ENCODE peak calls at places on chromosomes 16 and 17, in ten cellular contexts. M, S, P, I, T, F, V, G, W and A are unnamed samples.

GRCh38 chr17:74045608-74046007 is 157.9 kb upstream of the RPL38 start:
- DNase-seq in F (no peak), M (no peak), T (no peak), P (peak; percentile 12), S (no peak), V (no peak), W (no peak), I (no peak), G (no peak), A (no peak)

GRCh38 chr17:64178011-64178825 is 48.3 kb upstream of the ERN1 start:
- DNase-seq in S (no peak), V (peak; percentile 49), W (no peak), M (no peak), T (no peak), G (no peak), I (no peak), P (no peak), F (no peak), A (no peak)

GRCh38 chr16:27698746-27699145 is 148.8 kb downstream of the KATNIP start:
- DNase-seq in W (no peak), V (no peak), M (no peak), G (no peak), S (no peak), P (no peak), T (no peak), I (no peak), F (no peak), A (no peak)

GRCh38 chr17:50257574-50258224 is 16.6 kb upstream of the TMEM92 start:
- DNase-seq in S (no peak), W (no peak), T (no peak), F (no peak), I (no peak), P (no peak), V (no peak), M (no peak), G (no peak), A (no peak)

GRCh38 chr16:46751381-46751780 is 3.2 kb upstream of the MYLK3 start:
- DNase-seq in M (no peak), T (no peak), W (no peak), V (no peak), G (no peak), F (no peak), S (no peak), I (no peak), P (no peak), A (no peak)

GRCh38 chr17:6209829-6210228 is 139.7 kb downstream of the WSCD1 start:
- DNase-seq in W (no peak), V (no peak), G (no peak), F (no peak), I (no peak), P (no peak), T (no peak), M (no peak), S (no peak), A (no peak)

GRCh38 chr16:73125860-73126259 is 77.9 kb upstream of the ZFHX3 start:
- DNase-seq in V (no peak), F (no peak), T (no peak), P (peak; percentile 74), I (peak; percentile 26), W (peak; percentile 89), S (no peak), G (peak; percentile 52), M (no peak), A (no peak)

GRCh38 chr17:80363518-80364090 is 51.4 kb upstream of the ENDOV start:
- DNase-seq in I (peak; percentile 10), P (no peak), W (no peak), F (no peak), V (peak; percentile 97), M (peak; percentile 37), S (no peak), T (no peak), G (no peak), A (no peak)

GRCh38 chr16:27894441-27894840 is 169.1 kb downstream of the GSG1L start:
- DNase-seq in W (no peak), G (no peak), V (no peak), M (no peak), P (no peak), T (no peak), I (no peak), F (no peak), S (no peak), A (no peak)

GRCh38 chr16:21656795-21657768 is 4.7 kb upstream of the IGSF6 start:
- DNase-seq in P (peak; percentile 56), M (peak; percentile 40), S (peak; percentile 63), F (peak; percentile 23), T (no peak), I (no peak), V (peak; percentile 25), W (peak; percentile 59), G (peak; percentile 57), A (peak; percentile 12)

GRCh38 chr17:20992987-20993862 is 49.6 kb downstream of the USP22 start:
- DNase-seq in F (peak; percentile 22), V (peak; percentile 82), G (peak; percentile 83), P (peak; percentile 78), I (no peak), M (peak; percentile 47), T (peak; percentile 51), S (peak; percentile 69), W (peak; percentile 63), A (peak; percentile 57)

GRCh38 chr16:68083861-68084503 is 1.2 kb upstream of the NFATC3 start:
- DNase-seq in G (no peak), T (no peak), P (no peak), F (no peak), M (no peak), W (peak; percentile 49), V (no peak), S (no peak), I (no peak), A (no peak)

GRCh38 chr16:15822957-15823356 is 33.9 kb downstream of the MYH11 start:
- DNase-seq in F (no peak), S (no peak), G (no peak), W (no peak), M (no peak), V (peak; percentile 88), T (no peak), P (no peak), I (no peak), A (no peak)

GRCh38 chr17:38918129-38918913 is 7.1 kb upstream of the LASP1NB start:
- DNase-seq in P (no peak), I (no peak), V (no peak), W (no peak), S (no peak), T (no peak), M (no peak), G (no peak), F (no peak), A (no peak)

GRCh38 chr16:72840591-72841381 is 207.1 kb downstream of the ZFHX3 start:
- DNase-seq in P (no peak), G (no peak), I (no peak), T (no peak), S (no peak), M (no peak), V (no peak), F (no peak), W (peak; percentile 24), A (no peak)

GRCh38 chr16:19698480-19699465 is 19.3 kb downstream of the KNOP1 start:
- DNase-seq in S (no peak), W (peak; percentile 74), V (no peak), F (no peak), G (no peak), P (no peak), T (no peak), I (no peak), M (no peak), A (no peak)

GRCh38 chr16:67486805-67487204 is 3.5 kb upstream of the AGRP start:
- DNase-seq in V (no peak), P (peak; percentile 31), M (no peak), I (no peak), W (peak; percentile 37), F (no peak), G (no peak), T (no peak), S (no peak), A (no peak)

GRCh38 chr16:82653550-82654511 is 27.1 kb downstream of the CDH13 start:
- DNase-seq in G (peak; percentile 91), W (peak; percentile 96), M (no peak), T (no peak), F (no peak), S (peak; percentile 70), P (peak; percentile 99), V (no peak), I (no peak), A (no peak)

GRCh38 chr17:77049440-77049839 is 91.3 kb upstream of the SEC14L1 start:
- DNase-seq in S (no peak), I (no peak), W (peak; percentile 8), T (no peak), F (no peak), M (peak; percentile 39), V (no peak), G (no peak), P (peak; percentile 19), A (peak; percentile 66)

GRCh38 chr17:65177901-65178300 is 40.7 kb downstream of the RGS9 start:
- DNase-seq in T (no peak), M (no peak), I (no peak), S (no peak), P (peak; percentile 78), F (no peak), V (no peak), W (peak; percentile 80), G (peak; percentile 71), A (no peak)

GRCh38 chr17:72419866-72420774 is 299.3 kb downstream of the SOX9 start:
- DNase-seq in W (peak; percentile 43), M (no peak), G (peak; percentile 56), S (no peak), P (no peak), F (no peak), V (no peak), T (no peak), I (no peak), A (no peak)

GRCh38 chr17:49078248-49078647 is 54.3 kb upstream of the B4GALNT2 start:
- DNase-seq in V (no peak), G (no peak), M (no peak), S (no peak), W (no peak), I (no peak), F (no peak), P (no peak), T (no peak), A (no peak)

GRCh38 chr16:67243481-67243880 is 3.8 kb downstream of the FHOD1 start:
- DNase-seq in F (no peak), I (peak; percentile 60), T (no peak), M (no peak), V (no peak), S (no peak), P (no peak), G (no peak), W (no peak), A (no peak)

GRCh38 chr16:75402174-75402820 is 31.0 kb downstream of the CFDP1 start:
- DNase-seq in S (no peak), T (no peak), F (no peak), W (peak; percentile 79), P (peak; percentile 41), V (no peak), I (no peak), M (no peak), G (peak; percentile 77), A (no peak)

GRCh38 chr17:50689251-50689650 is 18.5 kb downstream of the ANKRD40 start:
- DNase-seq in S (no peak), W (peak; percentile 56), T (no peak), F (no peak), M (no peak), G (peak; percentile 78), V (no peak), I (no peak), P (peak; percentile 77), A (no peak)

GRCh38 chr16:65342231-65342866 is 220.5 kb upstream of the CDH11 start:
- DNase-seq in V (no peak), F (no peak), M (no peak), S (no peak), I (no peak), G (no peak), W (no peak), P (peak; percentile 6), T (no peak), A (no peak)

GRCh38 chr16:51150159-51150893 is 744 bp downstream of the SALL1 start:
- DNase-seq in F (no peak), V (no peak), S (no peak), M (no peak), P (no peak), W (peak; percentile 18), T (no peak), I (no peak), G (peak; percentile 32), A (no peak)

GRCh38 chr16:10992797-10993196 is 48.4 kb downstream of the CLEC16A start:
- DNase-seq in M (no peak), W (peak; percentile 92), S (no peak), I (peak; percentile 46), F (no peak), P (peak; percentile 89), G (peak; percentile 84), V (no peak), T (no peak), A (no peak)